ENCODE peak calls at places on chromosome 16, in four cellular contexts. R, P, I and M are unnamed samples.

GRCh38 chr16:25009822-25010221 is 5.3 kb downstream of the ARHGAP17 start:
- DNase-seq in R (no peak), P (no peak), I (no peak), M (no peak)

GRCh38 chr16:17277981-17278381 is 192.8 kb downstream of the XYLT1 start:
- DNase-seq in R (peak), P (peak), I (no peak), M (peak)

GRCh38 chr16:68005786-68006286 is 6.6 kb upstream of the DPEP2 start:
- DNase-seq in R (no peak), P (no peak), I (no peak), M (no peak)

GRCh38 chr16:82783933-82784566 is 157.3 kb downstream of the CDH13 start:
- DNase-seq in R (no peak), P (no peak), I (no peak), M (no peak)

GRCh38 chr16:11156401-11156800 is 99.6 kb downstream of the SOCS1 start:
- DNase-seq in R (no peak), P (no peak), I (no peak), M (no peak)

GRCh38 chr16:869823-870641 is 69.5 kb upstream of the GNG13 start:
- DNase-seq in R (no peak), P (no peak), I (no peak), M (no peak)

GRCh38 chr16:2769100-2769529 is 8.0 kb downstream of the ELOB start:
- DNase-seq in R (no peak), P (no peak), I (peak), M (no peak)

GRCh38 chr16:83967838-83968482 is at the start of gene NECAB2:
- DNase-seq in R (no peak), P (no peak), I (peak), M (peak)

GRCh38 chr16:30417447-30418349 is 10.3 kb downstream of the ZNF771 start:
- DNase-seq in R (peak), P (no peak), I (no peak), M (peak)

GRCh38 chr16:67563708-67564468 is 1.6 kb downstream of the CTCF start:
- DNase-seq in R (peak), P (peak), I (no peak), M (no peak)

GRCh38 chr16:57993452-57993851 is 7.0 kb downstream of the ZNF319 start:
- DNase-seq in R (no peak), P (no peak), I (no peak), M (no peak)

GRCh38 chr16:87012954-87013938 is 303.9 kb downstream of the C16orf95 start:
- DNase-seq in R (no peak), P (no peak), I (no peak), M (peak)

GRCh38 chr16:2191446-2191706 is 5.0 kb downstream of the CASKIN1 start:
- DNase-seq in R (no peak), P (no peak), I (no peak), M (no peak)

GRCh38 chr16:75264531-75264998 is 13.1 kb upstream of the BCAR1 start:
- DNase-seq in R (no peak), P (no peak), I (no peak), M (no peak)

GRCh38 chr16:53080345-53081031 is 25.7 kb downstream of the CHD9 start:
- DNase-seq in R (peak), P (no peak), I (no peak), M (no peak)

GRCh38 chr16:53132406-53132805 is 77.6 kb downstream of the CHD9 start:
- DNase-seq in R (no peak), P (no peak), I (no peak), M (no peak)

GRCh38 chr16:12531937-12532336 is 271.8 kb downstream of the CPPED1 start:
- DNase-seq in R (peak), P (no peak), I (no peak), M (no peak)

GRCh38 chr16:700684-701584 is 4.7 kb downstream of the FBXL16 start:
- DNase-seq in R (no peak), P (no peak), I (peak), M (peak)

GRCh38 chr16:22721497-22722100 is 92.4 kb upstream of the HS3ST2 start:
- DNase-seq in R (no peak), P (no peak), I (no peak), M (no peak)

GRCh38 chr16:65570261-65570660 is 448.4 kb upstream of the CDH11 start:
- DNase-seq in R (no peak), P (no peak), I (no peak), M (no peak)

GRCh38 chr16:28167221-28167620 is 44.5 kb downstream of the XPO6 start:
- DNase-seq in R (no peak), P (no peak), I (no peak), M (no peak)

GRCh38 chr16:19718624-19718965 is 524 bp downstream of the IQCK start:
- DNase-seq in R (no peak), P (no peak), I (no peak), M (peak)

GRCh38 chr16:20910781-20911321 is 10.3 kb downstream of the LYRM1 start:
- DNase-seq in R (peak), P (no peak), I (no peak), M (no peak)

GRCh38 chr16:8935989-8936388 is 27.7 kb downstream of the USP7 start:
- DNase-seq in R (peak), P (peak), I (peak), M (peak)

GRCh38 chr16:80619824-80620223 is 79.0 kb downstream of the DYNLRB2 start:
- DNase-seq in R (no peak), P (no peak), I (no peak), M (no peak)

GRCh38 chr16:8686031-8686621 is 11.7 kb downstream of the ABAT start:
- DNase-seq in R (no peak), P (no peak), I (no peak), M (peak)

GRCh38 chr16:81697321-81697885 is 81.7 kb upstream of the PLCG2 start:
- DNase-seq in R (peak), P (peak), I (peak), M (peak)

GRCh38 chr16:30539000-30539964 is 4.6 kb upstream of the ZNF747 start:
- DNase-seq in R (no peak), P (no peak), I (no peak), M (no peak)

DNA sequence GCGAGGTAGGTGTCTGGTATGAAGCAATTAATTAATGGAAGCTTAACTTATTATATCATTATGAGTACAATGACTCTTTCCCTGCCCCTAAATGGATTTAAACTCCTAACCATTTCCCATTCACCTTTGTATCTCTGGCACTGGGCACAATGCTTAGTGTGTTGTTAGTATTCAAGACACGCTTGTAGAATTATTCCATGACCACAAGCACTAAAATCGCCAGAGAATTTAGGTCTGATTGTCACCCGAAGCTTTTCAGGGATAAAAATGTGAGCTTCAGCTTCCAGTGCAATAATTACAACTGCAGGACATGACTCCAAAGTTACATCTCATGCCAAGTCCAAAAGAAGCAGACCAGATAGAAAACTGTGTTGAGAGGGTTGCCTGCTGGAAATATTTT is 101.6 kb downstream of the CDH8 start:
- DNase-seq in R (no peak), P (no peak), I (no peak), M (no peak)
- TF ChIP-seq NR3C1 in R (no peak), P (no peak), I (no peak), M (no peak)

GRCh38 chr16:85580684-85581083 is 32.4 kb upstream of the GSE1 start:
- DNase-seq in R (no peak), P (no peak), I (no peak), M (no peak)

GRCh38 chr16:85584192-85584757 is 28.8 kb upstream of the GSE1 start:
- DNase-seq in R (no peak), P (no peak), I (no peak), M (no peak)

GRCh38 chr16:85579883-85580607 is 33.1 kb upstream of the GSE1 start:
- DNase-seq in R (no peak), P (no peak), I (no peak), M (no peak)

GRCh38 chr16:85583491-85584181 is 29.5 kb upstream of the GSE1 start:
- DNase-seq in R (no peak), P (no peak), I (no peak), M (no peak)

DNA sequence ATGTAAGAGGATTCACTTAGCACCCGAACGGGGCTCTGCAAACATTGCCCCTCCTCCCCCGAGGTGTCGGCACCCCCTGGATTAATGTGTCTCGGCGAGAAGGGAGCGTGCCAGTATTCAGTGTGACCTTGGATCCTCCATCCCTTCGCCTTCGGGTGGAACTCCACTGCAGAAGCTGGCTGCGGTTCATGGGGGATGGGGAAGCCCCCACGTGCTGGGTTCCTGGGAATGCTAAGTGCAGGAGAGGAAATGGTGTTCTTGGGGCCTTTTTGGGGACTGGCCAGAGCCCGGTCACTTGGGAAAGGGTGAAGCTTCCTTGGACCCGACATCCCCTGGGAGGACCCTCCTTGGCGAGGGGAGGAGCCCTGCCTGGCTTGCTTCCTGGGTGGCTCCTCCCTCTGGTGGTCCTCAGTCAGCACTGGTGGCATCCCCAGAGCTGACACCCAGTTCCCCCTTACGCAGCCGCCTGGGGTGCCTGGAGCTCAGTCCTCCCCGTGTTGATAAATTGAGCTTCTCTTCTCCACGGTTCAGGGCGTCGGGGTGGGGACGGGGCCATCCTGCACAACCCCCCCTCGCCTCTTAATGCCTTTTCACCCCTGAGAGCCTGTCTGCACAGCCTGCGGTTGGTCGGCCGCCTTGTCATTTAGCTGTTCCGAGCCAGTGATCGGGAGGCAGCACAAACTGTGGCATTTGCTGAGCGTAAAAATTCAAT is 30.8 kb upstream of the GSE1 start:
- DNase-seq in R (no peak), P (no peak), I (no peak), M (no peak)
- TF ChIP-seq JUN in R (no peak), P (no peak), I (no peak), M (no peak)

GRCh38 chr16:54651440-54651839 is 279.2 kb upstream of the IRX5 start:
- DNase-seq in R (no peak), P (no peak), I (no peak), M (peak)
- TF ChIP-seq CTCF in R (no peak), P (no peak), I (no peak), M (no peak)

GRCh38 chr16:49600541-49600940 is 226.9 kb downstream of the C16orf78 start:
- DNase-seq in R (no peak), P (no peak), I (no peak), M (no peak)

GRCh38 chr16:49603956-49604355 is 230.4 kb downstream of the C16orf78 start:
- DNase-seq in R (no peak), P (no peak), I (no peak), M (no peak)

GRCh38 chr16:49601541-49601940 is 227.9 kb downstream of the C16orf78 start:
- DNase-seq in R (no peak), P (peak), I (no peak), M (no peak)

GRCh38 chr16:49600976-49601375 is 227.4 kb downstream of the C16orf78 start:
- DNase-seq in R (no peak), P (no peak), I (no peak), M (no peak)

GRCh38 chr16:49602201-49603041 is 228.8 kb downstream of the C16orf78 start:
- DNase-seq in R (no peak), P (no peak), I (no peak), M (no peak)
- TF ChIP-seq NR3C1 in R (no peak), P (no peak), I (no peak), M (no peak)

DNA sequence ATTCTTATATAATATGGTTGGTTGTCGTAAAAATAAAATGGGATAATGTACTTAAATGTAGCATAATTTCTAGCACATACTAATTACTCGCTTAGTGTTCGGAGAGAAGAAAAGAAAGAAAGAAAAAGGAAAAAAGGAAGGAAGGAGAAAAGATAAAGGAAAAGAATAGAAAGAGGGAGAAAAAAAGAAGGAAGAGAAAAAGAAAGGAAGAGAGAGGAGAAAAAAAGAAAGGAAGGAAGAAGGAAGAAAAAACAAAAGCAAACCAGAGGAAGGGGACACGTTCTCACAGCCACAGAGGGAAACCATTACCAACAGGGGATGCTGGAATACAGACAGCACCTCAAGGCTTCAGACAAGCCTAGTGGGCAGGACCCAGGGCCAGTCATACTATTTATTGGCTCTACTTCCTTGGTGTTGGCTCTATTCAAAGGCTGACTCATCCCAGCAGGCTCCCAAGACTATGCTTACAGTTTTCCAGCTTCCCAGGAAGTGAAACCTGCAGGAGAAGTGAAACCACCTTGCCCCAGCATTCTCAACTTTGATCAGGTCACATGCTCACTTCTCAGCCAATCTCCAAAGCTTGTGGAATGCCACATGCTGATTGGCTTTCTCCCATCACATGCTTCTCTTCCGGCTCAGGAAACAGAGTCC is 273.5 kb upstream of the IRX5 start:
- DNase-seq in R (peak), P (no peak), I (no peak), M (no peak)
- TF ChIP-seq JUN in R (no peak), P (no peak), I (no peak), M (no peak)